ENCODE peak calls at places on chromosomes 2 and 18, in four cellular contexts. K, C, L and J are unnamed samples.

GRCh38 chr2:217090024-217090473 is 230.2 kb upstream of the TNP1 start:
- DNase-seq in L (no peak), K (no peak), C (no peak), J (peak; percentile 49)

GRCh38 chr2:207256026-207256425 is 90.3 kb upstream of the KLF7 start:
- DNase-seq in K (no peak), C (no peak), L (no peak), J (no peak)

GRCh38 chr18:77222464-77222863 is 27.2 kb upstream of the GALR1 start:
- DNase-seq in C (no peak), L (no peak), K (no peak), J (no peak)

GRCh38 chr2:128347701-128348504 is 29.2 kb upstream of the HS6ST1 start:
- DNase-seq in C (no peak), L (peak; percentile 68), K (peak; percentile 91), J (no peak)

GRCh38 chr2:72892506-72893173 is 5.4 kb downstream of the SPR start:
- DNase-seq in C (peak; percentile 80), K (peak; percentile 77), L (peak; percentile 79), J (peak; percentile 75)

GRCh38 chr18:3180325-3180724 is 39.4 kb downstream of the MYOM1 start:
- DNase-seq in L (no peak), K (peak; percentile 65), C (peak; percentile 8), J (no peak)

GRCh38 chr2:29725610-29726009 is 195.8 kb downstream of the ALK start:
- DNase-seq in C (no peak), K (no peak), L (no peak), J (no peak)

GRCh38 chr18:77039196-77040140 is 93.1 kb downstream of the MBP start:
- DNase-seq in K (no peak), C (peak; percentile 68), L (no peak), J (no peak)

GRCh38 chr2:33051586-33052385 is 105.0 kb downstream of the LTBP1 start:
- DNase-seq in L (no peak), K (peak; percentile 88), C (no peak), J (no peak)

GRCh38 chr2:206797376-206797775 is 32.0 kb downstream of the FASTKD2 start:
- DNase-seq in C (no peak), L (no peak), K (no peak), J (no peak)

GRCh38 chr2:27409321-27410073 is at the start of gene PPM1G:
- DNase-seq in K (peak; percentile 85), C (peak; percentile 92), L (peak; percentile 97), J (peak; percentile 96)

GRCh38 chr2:71880846-71881610 is 266.6 kb downstream of the CYP26B1 start:
- DNase-seq in C (peak; percentile 84), L (no peak), K (peak; percentile 79), J (no peak)

GRCh38 chr2:176079851-176080539 is 3.8 kb downstream of the EVX2 start:
- DNase-seq in K (peak; percentile 16), L (no peak), C (peak; percentile 59), J (peak; percentile 42)

GRCh38 chr2:18900691-18901113 is 311.3 kb upstream of the NT5C1B start:
- DNase-seq in C (no peak), K (peak; percentile 76), L (no peak), J (no peak)

GRCh38 chr2:136116111-136116812 is 1.7 kb downstream of the CXCR4 start:
- DNase-seq in L (peak; percentile 87), K (no peak), C (no peak), J (peak; percentile 87)

GRCh38 chr2:3572620-3573019 is 2.4 kb upstream of the RPS7 start:
- DNase-seq in K (no peak), L (no peak), C (no peak), J (no peak)

GRCh38 chr18:67525328-67526110 is 9.0 kb upstream of the DSEL start:
- DNase-seq in K (peak; percentile 99), C (peak; percentile 68), L (peak; percentile 41), J (no peak)

GRCh38 chr2:165044505-165045303 is 89.4 kb upstream of the SLC38A11 start:
- DNase-seq in C (no peak), L (no peak), K (no peak), J (no peak)

GRCh38 chr18:54147439-54147838 is 77.0 kb downstream of the MBD2 start:
- DNase-seq in K (no peak), L (no peak), C (no peak), J (peak; percentile 70)

GRCh38 chr18:39419315-39419714 is 1853.7 kb upstream of the CELF4 start:
- DNase-seq in L (no peak), C (no peak), K (no peak), J (no peak)

GRCh38 chr2:79801082-79801481 is 288.2 kb downstream of the CTNNA2 start:
- DNase-seq in C (no peak), K (no peak), L (no peak), J (no peak)

GRCh38 chr2:75053484-75054112 is 95.2 kb downstream of the POLE4 start:
- DNase-seq in C (peak; percentile 50), L (no peak), K (no peak), J (peak; percentile 10)

GRCh38 chr2:231001036-231001435 is 5.1 kb downstream of the SPATA3 start:
- DNase-seq in K (no peak), C (no peak), L (no peak), J (no peak)

GRCh38 chr2:231001921-231002320 is 6.0 kb downstream of the SPATA3 start:
- DNase-seq in K (peak; percentile 30), L (no peak), C (no peak), J (no peak)

GRCh38 chr2:231002641-231003040 is 6.7 kb downstream of the SPATA3 start:
- DNase-seq in C (no peak), K (no peak), L (no peak), J (no peak)

GRCh38 chr2:231000211-231000904 is 4.4 kb downstream of the SPATA3 start:
- DNase-seq in L (no peak), K (no peak), C (no peak), J (no peak)

DNA sequence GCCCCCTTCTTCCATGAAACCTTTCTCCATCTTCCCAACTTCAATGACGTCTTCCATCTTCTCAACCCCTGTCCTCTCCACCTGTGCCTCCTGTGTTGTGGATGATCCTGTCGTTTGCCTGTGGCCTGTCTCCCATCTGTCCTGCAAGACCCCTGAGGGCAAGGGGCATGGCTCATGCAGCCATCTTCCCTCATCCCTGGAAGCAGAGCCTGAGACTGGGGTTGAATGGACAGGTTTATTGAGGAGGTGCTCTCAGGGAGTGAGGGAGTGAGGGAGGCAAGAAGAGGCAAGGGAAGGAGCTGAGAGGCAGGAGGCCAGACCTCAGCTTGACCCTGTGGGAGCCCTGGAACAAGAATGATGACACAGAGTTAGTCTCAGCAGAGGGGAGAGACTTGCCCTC is 7.3 kb downstream of the SPATA3 start:
- DNase-seq in K (no peak), L (no peak), C (no peak), J (no peak)
- TF ChIP-seq CTCF in K (no peak), L (no peak), C (no peak), J (no peak)

GRCh38 chr2:181438298-181438697 is 18.9 kb upstream of the ITGA4 start:
- DNase-seq in L (no peak), C (no peak), K (no peak), J (peak; percentile 32)
- TF ChIP-seq CTCF in L (peak; percentile 9), C (no peak), K (no peak), J (no peak)

DNA sequence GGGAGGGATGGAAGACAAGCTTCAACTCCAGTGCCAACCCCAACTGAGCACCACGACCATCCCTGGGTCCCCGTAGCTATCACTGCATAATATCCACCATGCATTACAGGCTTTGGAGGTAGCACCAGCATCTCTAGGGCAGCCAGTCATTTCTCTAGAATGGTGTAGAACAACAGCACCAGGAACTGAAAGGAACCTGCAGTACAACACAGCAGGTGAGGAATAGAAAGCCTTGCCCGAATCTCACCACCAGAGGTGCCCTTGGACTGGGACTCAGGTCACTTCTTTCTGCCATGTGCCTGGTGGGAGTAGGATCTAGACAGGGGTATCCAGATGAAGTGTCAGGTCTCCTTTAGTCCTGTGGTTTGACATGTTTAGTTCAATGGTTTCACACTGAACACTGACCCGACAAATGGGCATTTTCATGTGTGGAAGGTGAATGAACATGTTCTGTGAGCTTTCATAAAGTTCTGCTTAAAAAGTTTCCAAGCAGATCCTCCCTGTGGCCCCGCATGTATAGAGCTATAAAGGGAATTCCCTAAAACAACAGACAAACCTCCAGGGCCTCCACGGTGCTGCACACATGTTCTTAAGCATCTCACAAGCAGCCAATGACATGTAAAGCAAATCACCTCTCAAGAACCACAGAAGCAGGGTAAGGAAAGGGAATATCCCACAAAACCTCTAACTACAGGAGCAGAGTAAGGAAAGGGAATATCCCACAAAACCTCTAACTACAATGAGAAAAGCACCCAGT is 208.3 kb downstream of the AFF3 start:
- DNase-seq in L (no peak), K (no peak), C (no peak), J (no peak)
- TF ChIP-seq CTCF in L (no peak), K (no peak), C (no peak), J (no peak)

GRCh38 chr2:23988371-23988770 is 21.5 kb upstream of the MFSD2B start:
- DNase-seq in L (no peak), C (peak; percentile 36), K (peak; percentile 18), J (no peak)
- TF ChIP-seq CTCF in L (peak; percentile 27), C (peak; percentile 54), K (no peak), J (peak; percentile 48)